ENCODE peak calls at places on chromosome 1, in four cellular contexts. M is ELF-1, Z is activated B cell treated with CpG ODN at 0.5 μM for 24 hours, A is Calu3. Q is an unnamed sample.
A peak's percentile ranks its signal among the peaks of the same experiment; 100 is the strongest.

GRCh38 chr1:205581321-205581980 is 50.4 kb downstream of the ELK4 start:
- DNase-seq in M (no peak), A (no peak), Z (no peak), Q (no peak)

GRCh38 chr1:20893931-20894330 is 106.8 kb upstream of the HP1BP3 start:
- DNase-seq in A (no peak), Z (no peak), M (no peak), Q (no peak)

GRCh38 chr1:234745844-234746797 is 136.1 kb upstream of the IRF2BP2 start:
- DNase-seq in M (peak; percentile 83), Z (no peak), A (no peak), Q (no peak)

GRCh38 chr1:230772457-230773395 is 25.5 kb downstream of the CAPN9 start:
- DNase-seq in A (peak; percentile 62), M (peak; percentile 70), Z (no peak), Q (no peak)

GRCh38 chr1:44649788-44650158 is 24.5 kb downstream of the TMEM53 start:
- DNase-seq in Z (no peak), A (no peak), M (no peak), Q (no peak)

GRCh38 chr1:159937014-159937750 is 8.2 kb downstream of the IGSF9 start:
- DNase-seq in M (no peak), Z (no peak), A (no peak), Q (no peak)

GRCh38 chr1:161071886-161072371 is 2.2 kb upstream of the ARHGAP30 start:
- DNase-seq in M (peak; percentile 74), Z (no peak), A (peak; percentile 71), Q (no peak)

GRCh38 chr1:202571719-202572339 is 138.4 kb downstream of the SYT2 start:
- DNase-seq in A (peak; percentile 60), Z (no peak), M (peak; percentile 50), Q (no peak)

GRCh38 chr1:14345925-14346550 is 252.4 kb upstream of the KAZN start:
- DNase-seq in A (no peak), Z (no peak), M (no peak), Q (no peak)

Q was measured in thoracic aorta.